ENCODE peak calls at places on chromosomes 2 and 18, in eight cellular contexts. I, X, L, A, J, H, U and D are unnamed samples. For H3K9me3, the result is how much of the 10 kb centered on the place peaks cover.

GRCh38 chr2:219331560-219332213 is 857 bp downstream of the RESP18 start:
- DNase-seq in I (peak), X (no peak), L (no peak), A (peak), J (peak), H (no peak), U (no peak), D (peak)

GRCh38 chr2:48145845-48146452 is 239.7 kb upstream of the FBXO11 start:
- DNase-seq in I (no peak), X (no peak), L (no peak), A (no peak), J (peak), H (no peak), U (no peak), D (no peak)

GRCh38 chr2:232333361-232334135 is 45.0 kb upstream of the ALPP start:
- DNase-seq in I (peak), X (peak), L (no peak), A (peak), J (no peak), H (no peak), U (no peak), D (peak)

GRCh38 chr2:240469747-240470146 is 34.3 kb downstream of the GPC1 start:
- DNase-seq in I (no peak), X (no peak), L (no peak), A (no peak), J (no peak), H (no peak), U (no peak), D (no peak)

GRCh38 chr2:85216051-85216431 is 82.8 kb downstream of the TCF7L1 start:
- DNase-seq in I (no peak), X (no peak), L (no peak), A (no peak), J (no peak), H (no peak), U (no peak), D (no peak)

GRCh38 chr2:177545981-177546600 is 153.5 kb downstream of the AGPS start:
- DNase-seq in I (no peak), X (no peak), L (no peak), A (no peak), J (no peak), H (no peak), U (no peak), D (no peak)

GRCh38 chr2:240432820-240433801 is 2.4 kb upstream of the GPC1 start:
- DNase-seq in I (peak), X (no peak), L (no peak), A (peak), J (no peak), H (peak), U (no peak), D (peak)

GRCh38 chr2:71070294-71071025 is 2.0 kb downstream of the NAGK start:
- DNase-seq in I (no peak), X (peak), L (no peak), A (no peak), J (peak), H (no peak), U (no peak), D (peak)

GRCh38 chr18:31931163-31931885 is 11.6 kb downstream of the TRAPPC8 start:
- DNase-seq in I (no peak), X (no peak), L (no peak), A (no peak), J (no peak), H (no peak), U (no peak), D (no peak)

GRCh38 chr2:74587664-74588277 is 33.3 kb downstream of the DOK1 start:
- DNase-seq in I (peak), X (peak), L (no peak), A (peak), J (peak), H (peak), U (peak), D (peak)

GRCh38 chr2:55391615-55392242 is 27.9 kb downstream of the CCDC88A start:
- DNase-seq in I (no peak), X (no peak), L (no peak), A (no peak), J (no peak), H (no peak), U (no peak), D (no peak)

GRCh38 chr2:202494300-202494699 is 118.2 kb downstream of the BMPR2 start:
- DNase-seq in I (no peak), X (no peak), L (peak), A (no peak), J (peak), H (no peak), U (peak), D (no peak)

GRCh38 chr2:22691666-22692065 is 693.3 kb upstream of the KLHL29 start:
- DNase-seq in I (no peak), X (no peak), L (no peak), A (no peak), J (no peak), H (no peak), U (no peak), D (no peak)

GRCh38 chr2:156399950-156400703 is 36.1 kb upstream of the GPD2 start:
- DNase-seq in I (peak), X (peak), L (peak), A (peak), J (peak), H (peak), U (peak), D (peak)

GRCh38 chr2:27370026-27370815 is at the start of the genes EIF2B4 and SNX17:
- DNase-seq in I (peak), X (peak), L (peak), A (peak), J (peak), H (peak), U (peak), D (peak)

GRCh38 chr2:112483821-112484220 is 1.9 kb downstream of the TTL start:
- DNase-seq in I (no peak), X (no peak), L (no peak), A (no peak), J (no peak), H (no peak), U (no peak), D (no peak)

GRCh38 chr2:202299712-202300111 is 34.1 kb downstream of the NOP58 start:
- DNase-seq in I (no peak), X (no peak), L (no peak), A (no peak), J (no peak), H (no peak), U (no peak), D (no peak)

GRCh38 chr2:85309699-85310321 is 18.0 kb downstream of the TGOLN2 start:
- DNase-seq in I (no peak), X (no peak), L (no peak), A (no peak), J (no peak), H (no peak), U (no peak), D (no peak)

GRCh38 chr2:29920631-29921559 is 491 bp downstream of the ALK start:
- DNase-seq in I (peak), X (no peak), L (no peak), A (no peak), J (peak), H (no peak), U (no peak), D (peak)

GRCh38 chr2:189601043-189601442 is 20.5 kb upstream of the SLC40A1 start:
- DNase-seq in I (no peak), X (no peak), L (no peak), A (no peak), J (no peak), H (no peak), U (no peak), D (no peak)

GRCh38 chr18:79930020-79930642 is 21.3 kb downstream of the SLC66A2 start:
- DNase-seq in I (no peak), X (no peak), L (no peak), A (no peak), J (no peak), H (no peak), U (no peak), D (no peak)

GRCh38 chr2:112026509-112026908 is 28.6 kb upstream of the TMEM87B start:
- DNase-seq in I (no peak), X (no peak), L (no peak), A (no peak), J (no peak), H (no peak), U (no peak), D (no peak)

GRCh38 chr2:197514754-197515153 is 1.1 kb upstream of the MOB4 start:
- DNase-seq in I (no peak), X (peak), L (no peak), A (no peak), J (no peak), H (no peak), U (no peak), D (no peak)

GRCh38 chr2:228102949-228103348 is 78.5 kb downstream of the SPHKAP start:
- DNase-seq in I (no peak), X (no peak), L (no peak), A (no peak), J (no peak), H (no peak), U (no peak), D (no peak)

GRCh38 chr2:31318360-31319336 is 84.7 kb downstream of the EHD3 start:
- DNase-seq in I (no peak), X (peak), L (peak), A (peak), J (no peak), H (no peak), U (peak), D (no peak)

GRCh38 chr2:55408098-55408882 is 11.4 kb downstream of the CCDC88A start:
- DNase-seq in I (no peak), X (no peak), L (no peak), A (no peak), J (no peak), H (no peak), U (no peak), D (no peak)

DNA sequence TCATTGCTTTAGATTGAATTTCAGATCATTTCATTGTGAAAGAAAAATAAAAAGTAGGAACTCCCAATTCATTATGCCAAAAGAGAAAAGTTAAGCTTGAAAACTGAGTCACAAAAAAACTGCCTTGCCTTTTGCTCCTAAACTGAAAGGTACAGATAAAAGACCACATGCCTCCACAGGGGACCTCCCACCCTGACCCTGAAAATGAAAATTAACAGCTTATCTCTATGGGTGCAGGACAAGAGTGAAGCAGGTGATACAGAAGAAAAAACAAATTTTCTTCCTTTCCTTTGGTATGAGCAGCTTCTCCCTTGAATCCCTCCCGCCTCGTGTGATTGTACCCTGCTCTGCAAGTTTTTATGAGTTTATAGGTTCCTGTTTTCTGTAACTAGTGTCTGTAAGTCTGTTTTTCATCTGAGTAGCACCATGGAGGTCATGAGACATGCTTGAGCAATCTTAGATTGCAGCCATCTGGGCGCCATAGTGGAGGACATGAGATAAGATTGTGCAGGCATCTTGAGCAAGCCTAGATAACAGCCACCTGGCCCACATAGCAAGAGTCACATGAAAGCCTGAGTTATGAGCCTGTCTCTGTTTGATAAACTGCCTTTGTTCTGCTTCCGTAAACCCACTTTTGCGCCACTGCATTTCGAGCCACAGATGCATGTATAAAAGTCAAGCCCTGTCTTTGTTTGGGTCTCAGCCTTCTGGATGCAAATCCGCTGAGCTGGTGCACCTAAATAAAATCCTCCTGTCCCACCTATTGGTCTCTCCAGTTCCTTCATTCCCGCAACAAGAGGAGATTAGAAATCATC is 56.2 kb upstream of the DYNC1I2 start:
- DNase-seq in I (no peak), X (peak), L (no peak), A (no peak), J (peak), H (no peak), U (no peak), D (no peak)
- H3K9me3 ChIP-seq in I (under half), X (under half), L (under half), A (under half), J (under half), H (half or more), U (under half), D (under half)

GRCh38 chr18:23584019-23584970 is 2.0 kb downstream of the NPC1 start:
- DNase-seq in I (no peak), X (no peak), L (no peak), A (no peak), J (no peak), H (no peak), U (no peak), D (no peak)
- H3K4me3 ChIP-seq in I (no peak), X (no peak), L (no peak), A (peak), J (peak), H (peak), U (peak), D (no peak)

GRCh38 chr2:16320716-16321115 is 344.9 kb downstream of the CYRIA start:
- DNase-seq in I (no peak), X (no peak), L (no peak), A (no peak), J (no peak), H (no peak), U (no peak), D (no peak)
- H3K9me3 ChIP-seq in I (under half), X (under half), L (half or more), A (under half), J (under half), H (under half), U (under half), D (under half)

GRCh38 chr2:164773635-164774034 is 68.0 kb downstream of the COBLL1 start:
- DNase-seq in I (no peak), X (no peak), L (no peak), A (no peak), J (no peak), H (no peak), U (no peak), D (no peak)
- H3K4me3 ChIP-seq in I (no peak), X (no peak), L (no peak), A (no peak), J (no peak), H (no peak), U (no peak), D (no peak)

GRCh38 chr2:151754253-151754897 is 20.1 kb upstream of the NEB start:
- DNase-seq in I (no peak), X (no peak), L (no peak), A (no peak), J (no peak), H (no peak), U (no peak), D (no peak)
- H3K9me3 ChIP-seq in I (under half), X (under half), L (under half), A (under half), J (under half), H (under half), U (under half), D (under half)

DNA sequence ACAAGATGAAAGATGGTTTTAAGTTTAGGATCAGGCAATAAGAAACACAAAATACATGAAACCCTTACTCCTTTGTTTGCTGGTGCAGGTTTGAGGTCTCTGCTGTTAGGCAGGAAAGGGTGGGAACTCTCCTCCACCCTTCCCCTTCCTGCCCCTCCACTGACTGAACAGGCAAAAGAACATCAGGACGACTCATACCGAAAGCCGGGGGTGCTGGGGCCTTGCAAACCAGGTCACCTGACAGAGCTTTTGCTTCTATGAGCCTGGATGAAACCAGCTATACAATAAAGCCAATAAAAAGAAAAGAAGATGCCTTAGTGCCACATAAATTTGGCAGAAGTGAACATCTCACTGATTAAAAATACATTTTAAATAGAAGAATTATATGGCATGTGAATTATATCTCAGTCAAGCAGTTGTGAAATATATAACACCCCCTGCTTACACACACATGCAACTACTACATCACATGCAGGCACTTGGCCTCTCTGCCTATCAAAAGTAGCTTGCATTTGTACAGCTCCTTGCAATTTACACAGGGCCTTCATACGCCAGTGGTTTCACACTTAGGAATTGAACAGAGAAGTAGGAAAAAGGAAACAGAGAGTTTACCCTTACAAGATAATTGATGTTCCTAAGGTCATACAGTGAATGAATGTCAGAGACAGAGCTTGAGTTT is 215.1 kb upstream of the TRIB2 start:
- DNase-seq in I (no peak), X (no peak), L (no peak), A (peak), J (no peak), H (no peak), U (no peak), D (no peak)
- H3K4me3 ChIP-seq in I (no peak), X (no peak), L (no peak), A (no peak), J (no peak), H (no peak), U (no peak), D (no peak)

GRCh38 chr2:38265461-38265860 is 111.6 kb downstream of the ATL2 start:
- DNase-seq in I (no peak), X (no peak), L (no peak), A (no peak), J (no peak), H (no peak), U (no peak), D (no peak)

GRCh38 chr2:38261569-38262513 is 115.2 kb downstream of the ATL2 start:
- DNase-seq in I (no peak), X (no peak), L (no peak), A (no peak), J (no peak), H (no peak), U (no peak), D (no peak)

GRCh38 chr2:38264649-38265322 is 112.3 kb downstream of the ATL2 start:
- DNase-seq in I (no peak), X (no peak), L (no peak), A (no peak), J (no peak), H (no peak), U (no peak), D (no peak)

GRCh38 chr2:38262514-38262871 is 114.6 kb downstream of the ATL2 start:
- DNase-seq in I (no peak), X (no peak), L (no peak), A (no peak), J (no peak), H (no peak), U (no peak), D (no peak)

DNA sequence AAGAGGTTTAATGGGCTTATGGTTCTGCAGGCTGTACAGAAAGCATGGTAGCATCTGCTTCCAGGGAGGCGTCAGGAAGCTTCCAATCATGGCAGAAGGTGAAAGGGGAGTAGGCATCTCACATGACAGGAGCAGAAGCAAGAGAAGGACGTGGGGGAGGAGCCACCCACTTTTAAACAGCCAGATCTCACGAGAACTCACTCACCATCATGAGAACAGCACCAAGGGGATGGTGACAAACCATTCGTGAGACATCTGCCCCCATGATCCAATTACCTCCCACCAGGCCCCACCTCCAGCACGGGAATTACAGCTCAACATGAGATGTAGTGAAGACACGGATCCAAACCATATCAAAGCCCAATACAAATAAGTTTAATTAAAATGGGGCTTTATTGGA is 113.8 kb downstream of the ATL2 start:
- DNase-seq in I (no peak), X (no peak), L (no peak), A (no peak), J (no peak), H (no peak), U (no peak), D (no peak)
- H3K9me3 ChIP-seq in I (under half), X (under half), L (under half), A (under half), J (under half), H (under half), U (under half), D (under half)

GRCh38 chr18:12908706-12909105 is 24.7 kb upstream of the PTPN2 start:
- DNase-seq in I (no peak), X (no peak), L (no peak), A (no peak), J (no peak), H (no peak), U (no peak), D (no peak)

GRCh38 chr18:12907258-12907925 is 23.4 kb upstream of the PTPN2 start:
- DNase-seq in I (no peak), X (no peak), L (no peak), A (no peak), J (no peak), H (no peak), U (no peak), D (no peak)

GRCh38 chr18:12906773-12907172 is 22.7 kb upstream of the PTPN2 start:
- DNase-seq in I (no peak), X (no peak), L (no peak), A (no peak), J (no peak), H (no peak), U (no peak), D (no peak)

GRCh38 chr18:12911025-12911927 is 27.2 kb upstream of the PTPN2 start:
- DNase-seq in I (peak), X (no peak), L (no peak), A (peak), J (peak), H (no peak), U (no peak), D (no peak)

GRCh38 chr18:12911928-12912703 is 28.1 kb upstream of the PTPN2 start:
- DNase-seq in I (no peak), X (no peak), L (no peak), A (no peak), J (no peak), H (no peak), U (no peak), D (no peak)
- H3K4me3 ChIP-seq in I (no peak), X (no peak), L (no peak), A (peak), J (no peak), H (peak), U (no peak), D (no peak)

DNA sequence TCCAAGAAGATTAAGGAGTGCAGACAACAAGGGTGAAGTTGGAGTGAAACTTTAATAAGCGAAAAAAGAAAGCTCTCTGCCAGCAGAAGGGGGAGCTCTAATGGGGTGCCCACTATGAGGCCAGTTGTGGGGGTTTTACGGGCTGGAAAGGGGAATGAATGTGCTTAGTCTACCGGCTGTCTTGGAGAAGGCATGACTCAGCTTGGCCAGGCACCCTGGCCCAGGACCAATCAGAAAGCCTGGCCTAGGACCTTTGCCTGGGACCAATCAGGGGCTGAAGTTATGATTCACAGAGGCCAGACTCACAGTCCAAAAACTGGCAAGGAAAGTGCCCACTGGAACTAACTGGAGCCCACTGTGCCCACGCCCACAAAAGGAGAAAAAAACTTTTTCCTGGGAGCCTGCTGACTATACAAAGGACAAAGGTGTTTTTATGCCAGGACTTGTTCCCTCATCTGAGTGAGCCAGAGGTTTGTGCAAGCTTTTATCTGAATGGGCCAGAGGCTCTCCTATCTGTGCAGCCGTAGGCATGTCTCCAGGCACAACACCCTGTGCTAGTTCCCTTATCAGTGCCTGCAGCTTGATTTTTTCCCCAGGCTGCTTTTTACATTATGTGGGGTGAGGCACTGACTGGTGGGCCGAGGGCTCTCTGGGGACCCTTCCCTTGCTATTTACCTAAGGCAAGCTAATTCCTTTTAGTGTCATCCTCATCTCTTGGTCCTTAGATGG is 18.6 kb downstream of the CMPK2 start:
- DNase-seq in I (no peak), X (no peak), L (no peak), A (no peak), J (no peak), H (no peak), U (no peak), D (no peak)
- H3K9me3 ChIP-seq in I (under half), X (under half), L (under half), A (half or more), J (under half), H (half or more), U (under half), D (under half)